ENCODE peak calls at places on chromosomes 12 and 14, in nine cellular contexts. One of them, this sample, is unnamed.

GRCh38 chr12:82880442-82880901 is 193.8 kb downstream of the TMTC2 start:
- DNase-seq in suprapubic skin: no peak
- DNase-seq in prostate gland: no peak
- DNase-seq in GM12891: no peak
- DNase-seq in GM23338: no peak
- DNase-seq in transverse colon: no peak
- DNase-seq in K562: no peak
- DNase-seq in HL-60: no peak
- DNase-seq in breast epithelium: no peak
- DNase-seq in this sample: no peak

GRCh38 chr14:71050227-71050823 is 143.1 kb downstream of the PCNX1 start:
- DNase-seq in suprapubic skin: no peak
- DNase-seq in prostate gland: no peak
- DNase-seq in GM12891: no peak
- DNase-seq in GM23338: peak; percentile 10
- DNase-seq in transverse colon: no peak
- DNase-seq in K562: peak; percentile 10
- DNase-seq in HL-60: no peak
- DNase-seq in breast epithelium: no peak
- DNase-seq in this sample: no peak

GRCh38 chr12:118816296-118816695 is 165.0 kb upstream of the SRRM4 start:
- DNase-seq in suprapubic skin: no peak
- DNase-seq in prostate gland: no peak
- DNase-seq in GM12891: no peak
- DNase-seq in GM23338: no peak
- DNase-seq in transverse colon: no peak
- DNase-seq in K562: no peak
- DNase-seq in HL-60: no peak
- DNase-seq in breast epithelium: no peak
- DNase-seq in this sample: no peak

GRCh38 chr14:20429801-20430669 is 5.9 kb downstream of the KLHL33 start:
- DNase-seq in suprapubic skin: no peak
- DNase-seq in prostate gland: peak; percentile 32
- DNase-seq in GM12891: no peak
- DNase-seq in GM23338: no peak
- DNase-seq in transverse colon: peak; percentile 60
- DNase-seq in K562: peak; percentile 45
- DNase-seq in HL-60: no peak
- DNase-seq in breast epithelium: no peak
- DNase-seq in this sample: no peak

GRCh38 chr12:63843613-63844390 is 698 bp upstream of the SRGAP1 start:
- DNase-seq in suprapubic skin: peak; percentile 91
- DNase-seq in prostate gland: peak; percentile 84
- DNase-seq in GM12891: peak; percentile 88
- DNase-seq in GM23338: peak; percentile 95
- DNase-seq in transverse colon: peak; percentile 92
- DNase-seq in K562: peak; percentile 86
- DNase-seq in HL-60: peak; percentile 85
- DNase-seq in breast epithelium: peak; percentile 86
- DNase-seq in this sample: peak; percentile 97

GRCh38 chr12:53221203-53222076 is 10.6 kb downstream of the RARG start:
- DNase-seq in suprapubic skin: no peak
- DNase-seq in prostate gland: peak; percentile 77
- DNase-seq in GM12891: peak; percentile 57
- DNase-seq in GM23338: peak; percentile 86
- DNase-seq in transverse colon: peak; percentile 82
- DNase-seq in K562: peak; percentile 86
- DNase-seq in HL-60: peak; percentile 44
- DNase-seq in breast epithelium: peak; percentile 77
- DNase-seq in this sample: peak; percentile 85

GRCh38 chr12:132026061-132026795 is 76.5 kb downstream of the EP400 start:
- DNase-seq in suprapubic skin: peak; percentile 73
- DNase-seq in prostate gland: no peak
- DNase-seq in GM12891: no peak
- DNase-seq in GM23338: no peak
- DNase-seq in transverse colon: no peak
- DNase-seq in K562: no peak
- DNase-seq in HL-60: no peak
- DNase-seq in breast epithelium: no peak
- DNase-seq in this sample: no peak

GRCh38 chr12:46921754-46922113 is 95.9 kb upstream of the SLC38A4 start:
- DNase-seq in suprapubic skin: no peak
- DNase-seq in prostate gland: no peak
- DNase-seq in GM12891: no peak
- DNase-seq in GM23338: no peak
- DNase-seq in transverse colon: no peak
- DNase-seq in K562: no peak
- DNase-seq in HL-60: no peak
- DNase-seq in breast epithelium: no peak
- DNase-seq in this sample: no peak

GRCh38 chr12:49088932-49089330 is 5.7 kb downstream of the DHH start:
- DNase-seq in suprapubic skin: no peak
- DNase-seq in prostate gland: no peak
- DNase-seq in GM12891: no peak
- DNase-seq in GM23338: no peak
- DNase-seq in transverse colon: no peak
- DNase-seq in K562: no peak
- DNase-seq in HL-60: no peak
- DNase-seq in breast epithelium: no peak
- DNase-seq in this sample: no peak

GRCh38 chr12:49091056-49091835 is 3.4 kb downstream of the DHH start:
- DNase-seq in suprapubic skin: no peak
- DNase-seq in prostate gland: no peak
- DNase-seq in GM12891: no peak
- DNase-seq in GM23338: peak; percentile 14
- DNase-seq in transverse colon: no peak
- DNase-seq in K562: no peak
- DNase-seq in HL-60: no peak
- DNase-seq in breast epithelium: no peak
- DNase-seq in this sample: no peak

GRCh38 chr12:49088190-49088931 is 6.2 kb downstream of the DHH start:
- DNase-seq in suprapubic skin: no peak
- DNase-seq in prostate gland: peak; percentile 68
- DNase-seq in GM12891: no peak
- DNase-seq in GM23338: peak; percentile 93
- DNase-seq in transverse colon: peak; percentile 73
- DNase-seq in K562: peak; percentile 86
- DNase-seq in HL-60: peak; percentile 72
- DNase-seq in breast epithelium: no peak
- DNase-seq in this sample: peak; percentile 87

GRCh38 chr12:49091836-49092085 is 2.8 kb downstream of the DHH start:
- DNase-seq in suprapubic skin: no peak
- DNase-seq in prostate gland: no peak
- DNase-seq in GM12891: no peak
- DNase-seq in GM23338: no peak
- DNase-seq in transverse colon: no peak
- DNase-seq in K562: no peak
- DNase-seq in HL-60: no peak
- DNase-seq in breast epithelium: no peak
- DNase-seq in this sample: no peak

DNA sequence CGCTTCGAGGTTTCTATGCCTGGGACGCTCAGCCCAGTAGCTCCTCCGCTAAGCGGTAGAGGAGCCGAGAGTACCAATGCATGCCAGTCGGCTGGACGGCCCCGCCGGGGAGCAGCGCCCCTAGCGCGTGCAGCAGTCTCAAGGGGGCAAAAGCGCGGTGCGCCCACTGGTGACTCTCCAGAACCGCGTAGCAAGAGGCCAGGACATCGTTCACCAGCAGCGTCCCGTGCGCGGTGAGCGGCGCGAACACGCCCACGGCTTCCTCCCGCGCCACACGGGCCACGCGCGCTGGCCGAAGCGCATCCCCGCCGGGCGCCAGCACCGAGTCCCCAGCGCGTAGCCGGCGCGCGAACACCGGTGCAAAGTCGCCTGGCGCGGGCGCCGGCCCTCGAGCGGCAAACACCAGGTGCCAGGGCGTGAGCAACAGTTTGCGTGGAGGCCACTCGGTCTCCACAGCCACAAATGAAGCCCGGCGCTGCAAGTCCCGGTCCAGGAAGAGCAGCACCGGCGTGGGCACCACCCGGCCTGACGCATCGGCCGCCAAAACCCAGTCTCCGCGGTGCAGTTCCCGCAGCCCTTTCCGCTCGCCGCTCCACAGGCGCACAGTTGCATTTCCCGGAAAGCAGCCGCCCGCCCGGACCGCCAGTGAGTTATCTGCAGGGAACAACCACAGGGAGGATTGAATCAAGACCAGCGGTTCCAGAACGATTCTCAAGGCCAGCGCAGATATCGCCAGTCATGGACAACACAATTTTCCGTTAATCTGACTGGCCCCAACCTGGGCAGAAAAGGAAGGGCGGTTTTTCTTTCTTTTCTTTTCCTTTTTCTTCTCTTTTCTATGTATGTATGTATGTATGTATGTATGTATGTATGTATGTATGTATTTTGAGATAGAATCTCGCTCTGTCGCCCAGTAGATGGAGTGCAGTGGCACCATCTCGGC is 4.5 kb downstream of the DHH start:
- DNase-seq in suprapubic skin: no peak
- DNase-seq in prostate gland: no peak
- DNase-seq in GM12891: no peak
- DNase-seq in GM23338: peak; percentile 64
- DNase-seq in transverse colon: no peak
- DNase-seq in K562: peak; percentile 50
- DNase-seq in HL-60: peak; percentile 42
- DNase-seq in breast epithelium: no peak
- DNase-seq in this sample: no peak
- TF ChIP-seq POLR2AphosphoS5 in suprapubic skin: no peak
- TF ChIP-seq POLR2AphosphoS5 in prostate gland: no peak
- TF ChIP-seq POLR2AphosphoS5 in GM12891: no peak
- TF ChIP-seq POLR2AphosphoS5 in GM23338: no peak
- TF ChIP-seq POLR2AphosphoS5 in transverse colon: no peak
- TF ChIP-seq POLR2AphosphoS5 in K562: peak; percentile 69
- TF ChIP-seq POLR2AphosphoS5 in HL-60: no peak
- TF ChIP-seq POLR2AphosphoS5 in breast epithelium: no peak
- TF ChIP-seq POLR2AphosphoS5 in this sample: peak; percentile 8

DNA sequence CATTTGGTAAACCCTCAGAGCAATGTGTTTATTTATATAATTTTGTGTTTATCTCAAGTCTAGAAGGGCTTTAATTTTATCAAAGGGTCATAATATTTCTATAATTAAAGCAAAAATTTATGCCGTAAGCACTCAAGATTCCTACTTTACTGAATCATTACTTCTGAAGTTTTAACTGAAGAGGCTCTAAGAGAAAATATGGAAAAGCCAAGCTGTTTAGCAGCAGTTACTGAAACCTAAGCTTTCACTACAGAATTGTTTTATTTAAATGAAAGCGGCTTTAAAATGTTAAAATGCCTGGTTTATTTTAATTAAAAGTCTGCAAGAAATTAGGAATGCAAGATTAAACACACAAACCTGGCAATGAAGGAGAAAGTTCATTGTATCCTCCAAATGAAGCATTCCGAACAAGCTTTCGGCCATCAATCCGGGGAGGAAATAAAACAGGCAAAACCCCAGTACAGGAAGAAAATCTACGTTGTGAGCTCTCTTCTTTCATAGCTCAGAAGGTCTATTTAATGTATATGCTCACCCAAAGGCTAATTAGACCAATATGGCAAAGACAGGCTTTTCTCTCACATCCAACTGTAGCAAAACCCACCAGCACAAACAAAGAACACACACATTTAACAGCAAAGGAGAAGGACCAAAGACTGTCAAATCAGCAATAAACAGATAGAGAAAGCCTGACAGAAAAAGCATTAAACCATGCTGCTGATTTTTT is 74.1 kb upstream of the BBS10 start:
- DNase-seq in suprapubic skin: no peak
- DNase-seq in prostate gland: no peak
- DNase-seq in GM12891: no peak
- DNase-seq in GM23338: no peak
- DNase-seq in transverse colon: no peak
- DNase-seq in K562: no peak
- DNase-seq in HL-60: no peak
- DNase-seq in breast epithelium: no peak
- DNase-seq in this sample: no peak
- TF ChIP-seq POLR2AphosphoS5 in suprapubic skin: no peak
- TF ChIP-seq POLR2AphosphoS5 in prostate gland: no peak
- TF ChIP-seq POLR2AphosphoS5 in GM12891: no peak
- TF ChIP-seq POLR2AphosphoS5 in GM23338: no peak
- TF ChIP-seq POLR2AphosphoS5 in transverse colon: no peak
- TF ChIP-seq POLR2AphosphoS5 in K562: no peak
- TF ChIP-seq POLR2AphosphoS5 in HL-60: no peak
- TF ChIP-seq POLR2AphosphoS5 in breast epithelium: no peak
- TF ChIP-seq POLR2AphosphoS5 in this sample: no peak

DNA sequence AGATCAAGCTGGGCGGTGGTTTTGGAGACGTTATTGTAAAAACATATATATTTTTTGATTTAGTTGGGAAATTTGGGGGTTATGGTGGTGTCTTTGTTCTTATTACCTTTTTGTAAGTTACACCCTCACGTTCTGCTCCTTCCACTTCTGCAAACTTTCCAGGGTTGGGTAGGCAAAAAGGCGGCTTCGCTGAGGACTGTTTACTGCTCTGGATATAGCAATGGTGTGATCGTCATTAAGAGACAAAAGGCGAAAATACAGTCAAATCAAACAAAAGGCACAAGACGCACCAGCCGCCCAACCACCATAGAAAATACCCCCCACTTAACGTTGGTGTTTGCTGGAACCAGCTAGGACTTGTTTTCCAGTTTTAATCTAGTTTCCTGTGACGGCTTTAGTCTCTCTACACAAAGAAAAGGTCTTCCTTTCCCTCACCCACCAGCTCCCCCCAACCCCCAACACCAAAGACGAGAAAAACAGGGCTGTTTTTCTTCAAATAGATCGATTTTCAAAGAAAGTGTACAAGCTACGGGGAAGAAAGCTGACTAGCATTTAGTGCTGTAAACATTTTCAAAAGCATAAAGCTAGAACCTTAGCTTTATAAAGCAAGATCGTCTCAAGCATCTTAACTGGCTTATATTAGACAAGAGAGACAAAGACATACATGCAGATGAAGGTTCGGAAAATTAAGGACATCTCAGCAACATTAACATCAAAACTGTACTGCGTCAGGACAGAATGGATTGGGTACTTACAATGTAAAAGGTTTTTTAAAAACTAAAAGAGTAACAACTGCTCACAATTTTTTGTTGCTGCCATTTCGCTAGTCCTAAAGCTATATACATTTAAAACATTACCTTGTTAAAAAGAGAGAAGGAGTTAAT is 2.0 kb upstream of the SETD1B start:
- DNase-seq in suprapubic skin: no peak
- DNase-seq in prostate gland: no peak
- DNase-seq in GM12891: no peak
- DNase-seq in GM23338: peak; percentile 58
- DNase-seq in transverse colon: no peak
- DNase-seq in K562: no peak
- DNase-seq in HL-60: peak; percentile 54
- DNase-seq in breast epithelium: no peak
- DNase-seq in this sample: no peak
- TF ChIP-seq POLR2AphosphoS5 in suprapubic skin: no peak
- TF ChIP-seq POLR2AphosphoS5 in prostate gland: no peak
- TF ChIP-seq POLR2AphosphoS5 in GM12891: peak; percentile 17
- TF ChIP-seq POLR2AphosphoS5 in GM23338: no peak
- TF ChIP-seq POLR2AphosphoS5 in transverse colon: no peak
- TF ChIP-seq POLR2AphosphoS5 in K562: peak; percentile 7
- TF ChIP-seq POLR2AphosphoS5 in HL-60: no peak
- TF ChIP-seq POLR2AphosphoS5 in breast epithelium: no peak
- TF ChIP-seq POLR2AphosphoS5 in this sample: no peak

DNA sequence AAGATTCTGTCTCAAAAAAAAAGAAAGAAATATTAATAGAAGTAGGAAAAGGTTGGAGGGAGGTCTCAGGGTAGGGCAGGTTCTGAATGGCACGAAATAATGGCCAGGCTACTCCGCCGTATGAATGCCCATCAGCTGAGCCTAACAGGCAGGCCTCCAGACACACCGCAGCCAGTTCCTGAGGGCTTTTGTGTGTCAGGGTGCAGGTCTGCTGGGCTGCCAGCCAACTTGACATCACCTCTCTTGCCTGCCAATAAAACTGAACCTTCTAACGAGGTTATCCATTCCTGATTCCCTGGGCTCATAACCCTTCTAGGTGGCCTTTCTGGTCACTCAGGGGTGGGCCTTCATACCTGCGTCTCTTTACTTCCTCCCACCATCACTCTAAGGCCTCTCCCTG is 3.0 kb downstream of the IFI27 start:
- DNase-seq in suprapubic skin: no peak
- DNase-seq in prostate gland: no peak
- DNase-seq in GM12891: no peak
- DNase-seq in GM23338: no peak
- DNase-seq in transverse colon: peak; percentile 73
- DNase-seq in K562: no peak
- DNase-seq in HL-60: no peak
- DNase-seq in breast epithelium: no peak
- DNase-seq in this sample: peak; percentile 58
- TF ChIP-seq POLR2AphosphoS5 in suprapubic skin: no peak
- TF ChIP-seq POLR2AphosphoS5 in prostate gland: no peak
- TF ChIP-seq POLR2AphosphoS5 in GM12891: no peak
- TF ChIP-seq POLR2AphosphoS5 in GM23338: no peak
- TF ChIP-seq POLR2AphosphoS5 in transverse colon: no peak
- TF ChIP-seq POLR2AphosphoS5 in K562: no peak
- TF ChIP-seq POLR2AphosphoS5 in HL-60: no peak
- TF ChIP-seq POLR2AphosphoS5 in breast epithelium: no peak
- TF ChIP-seq POLR2AphosphoS5 in this sample: no peak